ENCODE peak calls at places on chromosome 18, in four cellular contexts. One of them, this sample, is unnamed.

GRCh38 chr18:31211047-31211446 is 48.4 kb upstream of the DSC1 start:
- DNase-seq in IMR-90: no peak
- DNase-seq in uterus: no peak
- DNase-seq in stomach: no peak
- DNase-seq in this sample: no peak

GRCh38 chr18:79856119-79857080 is 58.7 kb downstream of the KCNG2 start:
- DNase-seq in IMR-90: peak
- DNase-seq in uterus: no peak
- DNase-seq in stomach: no peak
- DNase-seq in this sample: no peak

GRCh38 chr18:79420033-79420745 is 24.5 kb downstream of the NFATC1 start:
- DNase-seq in IMR-90: no peak
- DNase-seq in uterus: no peak
- DNase-seq in stomach: no peak
- DNase-seq in this sample: no peak

GRCh38 chr18:12460874-12461273 is 53.1 kb downstream of the PRELID3A start:
- DNase-seq in IMR-90: peak
- DNase-seq in uterus: no peak
- DNase-seq in stomach: no peak
- DNase-seq in this sample: no peak

GRCh38 chr18:79988079-79988924 is at the start of gene TXNL4A:
- DNase-seq in IMR-90: peak
- DNase-seq in uterus: peak
- DNase-seq in stomach: peak
- DNase-seq in this sample: peak

GRCh38 chr18:31684279-31685096 is at the start of gene B4GALT6:
- DNase-seq in IMR-90: no peak
- DNase-seq in uterus: no peak
- DNase-seq in stomach: no peak
- DNase-seq in this sample: no peak

GRCh38 chr18:9087144-9087543 is 15.4 kb upstream of the NDUFV2 start:
- DNase-seq in IMR-90: no peak
- DNase-seq in uterus: no peak
- DNase-seq in stomach: no peak
- DNase-seq in this sample: no peak

GRCh38 chr18:8517276-8517675 is 92.0 kb upstream of the RAB12 start:
- DNase-seq in IMR-90: no peak
- DNase-seq in uterus: no peak
- DNase-seq in stomach: no peak
- DNase-seq in this sample: no peak

GRCh38 chr18:3456686-3457069 is 6.7 kb downstream of the TGIF1 start:
- DNase-seq in IMR-90: no peak
- DNase-seq in uterus: no peak
- DNase-seq in stomach: no peak
- DNase-seq in this sample: no peak

GRCh38 chr18:76621184-76621583 is 126.1 kb upstream of the ZNF516 start:
- DNase-seq in IMR-90: peak
- DNase-seq in uterus: peak
- DNase-seq in stomach: no peak
- DNase-seq in this sample: no peak

DNA sequence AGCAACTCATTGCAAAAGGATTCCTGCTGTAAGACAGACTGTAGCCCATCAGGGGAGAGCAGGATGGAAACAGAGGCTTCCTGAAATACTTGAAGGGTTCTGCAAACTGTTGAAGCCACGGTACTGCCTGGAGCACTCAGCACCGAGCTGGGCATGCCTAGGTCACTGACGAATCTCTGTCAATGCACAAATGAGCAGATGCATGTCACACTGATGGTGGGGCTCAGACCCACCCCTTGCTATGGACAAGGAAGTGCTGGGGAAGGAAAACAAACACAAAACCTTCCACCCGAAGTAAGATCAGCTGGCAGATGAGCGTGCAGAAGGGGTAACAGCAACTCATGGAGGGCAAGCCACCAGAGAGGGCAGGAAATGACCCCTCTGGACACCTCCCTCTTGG is 136.7 kb downstream of the BCL2 start:
- DNase-seq in IMR-90: no peak
- DNase-seq in uterus: no peak
- DNase-seq in stomach: no peak
- DNase-seq in this sample: no peak
- H3K4me3 ChIP-seq in IMR-90: no peak
- H3K4me3 ChIP-seq in uterus: no peak
- H3K4me3 ChIP-seq in stomach: no peak
- H3K4me3 ChIP-seq in this sample: no peak

DNA sequence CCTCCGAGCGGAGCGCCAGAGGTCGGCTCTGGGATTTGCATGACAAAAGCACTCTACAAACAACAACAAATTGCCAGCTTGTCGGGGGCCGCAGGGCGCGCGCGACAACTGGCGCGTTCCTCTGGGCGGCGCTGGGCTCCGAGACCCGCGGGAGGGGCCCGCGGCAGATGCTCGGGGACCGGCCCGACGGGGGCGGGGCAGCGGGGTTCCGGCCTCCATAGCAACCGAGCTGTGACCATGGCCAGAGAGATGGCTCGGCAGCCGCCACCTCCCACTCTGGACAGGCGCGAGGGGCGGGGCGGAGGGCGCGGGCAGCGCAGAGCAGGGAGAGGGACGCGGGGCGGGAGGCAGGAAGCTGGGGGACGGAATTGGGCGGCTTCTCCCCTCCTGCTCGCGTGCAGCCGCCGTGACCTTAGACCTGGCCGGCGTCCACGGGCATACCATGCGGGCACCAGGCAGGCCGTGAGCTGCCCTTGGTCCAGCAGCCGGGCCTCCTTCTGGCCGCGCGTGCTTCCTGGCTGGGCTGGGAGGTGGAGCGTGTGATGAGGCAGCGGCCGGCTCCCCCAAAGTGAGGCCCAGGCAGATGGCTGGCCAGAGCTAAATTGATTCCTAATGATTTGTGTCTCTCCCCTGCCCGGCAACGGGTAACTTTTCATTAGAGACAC is 171.5 kb downstream of the CELF4 start:
- DNase-seq in IMR-90: peak
- DNase-seq in uterus: peak
- DNase-seq in stomach: peak
- DNase-seq in this sample: peak
- H3K27ac ChIP-seq in IMR-90: peak
- H3K27ac ChIP-seq in uterus: no peak
- H3K27ac ChIP-seq in stomach: no peak
- H3K27ac ChIP-seq in this sample: peak

GRCh38 chr18:74230922-74231714 is 60.6 kb downstream of the CYB5A start:
- DNase-seq in IMR-90: no peak
- DNase-seq in uterus: no peak
- DNase-seq in stomach: peak
- DNase-seq in this sample: no peak
- TF ChIP-seq POLR2A in IMR-90: no peak
- TF ChIP-seq POLR2A in uterus: no peak
- TF ChIP-seq POLR2A in stomach: no peak
- TF ChIP-seq POLR2A in this sample: no peak

DNA sequence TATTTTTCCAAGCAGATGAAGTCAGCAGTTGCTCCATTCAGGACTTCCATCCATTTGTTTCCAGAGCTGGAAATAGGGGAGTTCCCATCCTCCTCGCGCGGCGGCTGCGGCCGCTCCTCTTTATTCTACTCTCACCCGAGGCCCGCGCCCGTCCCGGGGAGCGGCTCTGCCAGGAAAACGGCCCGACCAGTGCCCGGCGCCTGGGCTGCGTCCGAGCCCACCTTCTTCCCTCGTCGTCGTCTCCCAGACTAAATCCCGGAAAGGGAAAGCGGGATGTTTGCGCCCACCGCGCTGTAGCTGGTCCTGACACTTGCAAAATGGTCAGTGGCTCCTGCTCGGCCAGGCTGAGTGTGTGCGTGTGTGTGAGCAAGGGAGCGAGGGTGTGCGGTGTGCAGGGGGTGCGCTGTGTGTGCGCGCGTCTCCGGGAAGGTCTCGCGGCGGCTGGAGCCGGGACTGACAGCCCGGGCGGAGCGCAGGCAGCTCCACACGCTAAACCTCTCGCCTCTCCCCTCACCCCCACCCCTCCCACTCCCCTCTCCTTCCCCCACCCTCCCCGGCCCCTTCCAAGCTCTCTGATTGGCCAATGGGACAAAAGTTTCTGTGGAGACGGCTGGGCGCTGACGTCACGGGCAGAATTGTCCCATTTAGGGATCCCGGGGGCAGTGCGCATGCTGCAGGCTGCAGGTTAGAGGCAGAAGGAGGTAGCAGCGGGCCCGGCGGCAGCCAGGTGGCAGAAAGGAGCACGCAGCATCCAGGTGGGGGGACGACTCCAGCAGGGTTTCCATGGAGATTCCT is at the start of gene NOL4:
- DNase-seq in IMR-90: no peak
- DNase-seq in uterus: peak
- DNase-seq in stomach: peak
- DNase-seq in this sample: no peak
- H3K4me3 ChIP-seq in IMR-90: peak
- H3K4me3 ChIP-seq in uterus: peak
- H3K4me3 ChIP-seq in stomach: peak
- H3K4me3 ChIP-seq in this sample: peak